ENCODE peak calls at places on chromosome 15, in ten cellular contexts. One of them, this sample, is unnamed.

GRCh38 chr15:31824009-31824408 is 206.3 kb upstream of the CHRNA7 start:
- DNase-seq in fibroblast of pulmonary artery: no peak
- DNase-seq in B cell: no peak
- DNase-seq in fibroblast of the aortic adventitia: no peak
- DNase-seq in MM.1S: no peak
- DNase-seq in astrocyte of the spinal cord: no peak
- DNase-seq in uterus: no peak
- DNase-seq in mesothelial cell of epicardium: no peak
- DNase-seq in cardiac fibroblast: no peak
- DNase-seq in epithelial cell of esophagus: no peak
- DNase-seq in this sample: no peak

GRCh38 chr15:39321977-39322376 is 258.9 kb upstream of the THBS1 start:
- DNase-seq in fibroblast of the aortic adventitia: peak
- DNase-seq in cardiac fibroblast: peak
- DNase-seq in epithelial cell of esophagus: no peak
- DNase-seq in MM.1S: no peak
- DNase-seq in mesothelial cell of epicardium: no peak
- DNase-seq in B cell: no peak
- DNase-seq in uterus: no peak
- DNase-seq in fibroblast of pulmonary artery: peak
- DNase-seq in astrocyte of the spinal cord: no peak
- DNase-seq in this sample: no peak

GRCh38 chr15:32020158-32020557 is 10.2 kb upstream of the CHRNA7 start:
- DNase-seq in MM.1S: no peak
- DNase-seq in astrocyte of the spinal cord: no peak
- DNase-seq in B cell: no peak
- DNase-seq in epithelial cell of esophagus: no peak
- DNase-seq in uterus: no peak
- DNase-seq in fibroblast of pulmonary artery: no peak
- DNase-seq in cardiac fibroblast: no peak
- DNase-seq in fibroblast of the aortic adventitia: no peak
- DNase-seq in mesothelial cell of epicardium: no peak
- DNase-seq in this sample: no peak

GRCh38 chr15:70140543-70141375 is 43.0 kb upstream of the TLE3 start:
- DNase-seq in B cell: peak
- DNase-seq in astrocyte of the spinal cord: peak
- DNase-seq in MM.1S: peak
- DNase-seq in fibroblast of the aortic adventitia: peak
- DNase-seq in uterus: no peak
- DNase-seq in fibroblast of pulmonary artery: peak
- DNase-seq in cardiac fibroblast: peak
- DNase-seq in epithelial cell of esophagus: peak
- DNase-seq in mesothelial cell of epicardium: no peak
- DNase-seq in this sample: peak

GRCh38 chr15:37124330-37124729 is 24.0 kb upstream of the MEIS2 start:
- DNase-seq in uterus: no peak
- DNase-seq in MM.1S: no peak
- DNase-seq in B cell: no peak
- DNase-seq in fibroblast of pulmonary artery: no peak
- DNase-seq in astrocyte of the spinal cord: no peak
- DNase-seq in epithelial cell of esophagus: no peak
- DNase-seq in fibroblast of the aortic adventitia: no peak
- DNase-seq in mesothelial cell of epicardium: no peak
- DNase-seq in cardiac fibroblast: no peak
- DNase-seq in this sample: no peak

GRCh38 chr15:33125883-33126535 is 68.5 kb downstream of the FMN1 start:
- DNase-seq in astrocyte of the spinal cord: no peak
- DNase-seq in B cell: no peak
- DNase-seq in epithelial cell of esophagus: no peak
- DNase-seq in mesothelial cell of epicardium: no peak
- DNase-seq in MM.1S: no peak
- DNase-seq in cardiac fibroblast: no peak
- DNase-seq in uterus: no peak
- DNase-seq in fibroblast of pulmonary artery: no peak
- DNase-seq in fibroblast of the aortic adventitia: no peak
- DNase-seq in this sample: no peak

GRCh38 chr15:92907880-92908279 is 7.8 kb downstream of the CHD2 start:
- DNase-seq in astrocyte of the spinal cord: peak
- DNase-seq in fibroblast of pulmonary artery: peak
- DNase-seq in B cell: no peak
- DNase-seq in fibroblast of the aortic adventitia: peak
- DNase-seq in MM.1S: no peak
- DNase-seq in cardiac fibroblast: peak
- DNase-seq in uterus: peak
- DNase-seq in epithelial cell of esophagus: peak
- DNase-seq in mesothelial cell of epicardium: no peak
- DNase-seq in this sample: no peak

GRCh38 chr15:93088200-93088980 is 621 bp downstream of the RGMA start:
- DNase-seq in astrocyte of the spinal cord: no peak
- DNase-seq in uterus: no peak
- DNase-seq in mesothelial cell of epicardium: no peak
- DNase-seq in fibroblast of the aortic adventitia: peak
- DNase-seq in MM.1S: peak
- DNase-seq in B cell: peak
- DNase-seq in epithelial cell of esophagus: peak
- DNase-seq in fibroblast of pulmonary artery: no peak
- DNase-seq in cardiac fibroblast: peak
- DNase-seq in this sample: peak

GRCh38 chr15:94298359-94298758 is 67.0 kb downstream of the MCTP2 start:
- DNase-seq in astrocyte of the spinal cord: peak
- DNase-seq in uterus: no peak
- DNase-seq in fibroblast of pulmonary artery: no peak
- DNase-seq in cardiac fibroblast: no peak
- DNase-seq in mesothelial cell of epicardium: no peak
- DNase-seq in B cell: no peak
- DNase-seq in epithelial cell of esophagus: no peak
- DNase-seq in fibroblast of the aortic adventitia: no peak
- DNase-seq in MM.1S: no peak
- DNase-seq in this sample: no peak

GRCh38 chr15:48566669-48567068 is 78.8 kb downstream of the FBN1 start:
- DNase-seq in fibroblast of pulmonary artery: peak
- DNase-seq in B cell: no peak
- DNase-seq in epithelial cell of esophagus: no peak
- DNase-seq in fibroblast of the aortic adventitia: peak
- DNase-seq in astrocyte of the spinal cord: peak
- DNase-seq in mesothelial cell of epicardium: no peak
- DNase-seq in MM.1S: no peak
- DNase-seq in uterus: no peak
- DNase-seq in cardiac fibroblast: peak
- DNase-seq in this sample: no peak

GRCh38 chr15:62407216-62407615 is 242.1 kb upstream of the C2CD4B start:
- DNase-seq in mesothelial cell of epicardium: no peak
- DNase-seq in astrocyte of the spinal cord: no peak
- DNase-seq in epithelial cell of esophagus: no peak
- DNase-seq in uterus: no peak
- DNase-seq in MM.1S: no peak
- DNase-seq in cardiac fibroblast: no peak
- DNase-seq in B cell: no peak
- DNase-seq in fibroblast of the aortic adventitia: no peak
- DNase-seq in fibroblast of pulmonary artery: peak
- DNase-seq in this sample: no peak

GRCh38 chr15:68672781-68673205 is 94.0 kb downstream of the CORO2B start:
- DNase-seq in fibroblast of the aortic adventitia: peak
- DNase-seq in astrocyte of the spinal cord: peak
- DNase-seq in cardiac fibroblast: peak
- DNase-seq in epithelial cell of esophagus: no peak
- DNase-seq in uterus: peak
- DNase-seq in mesothelial cell of epicardium: no peak
- DNase-seq in fibroblast of pulmonary artery: peak
- DNase-seq in B cell: no peak
- DNase-seq in MM.1S: no peak
- DNase-seq in this sample: no peak

GRCh38 chr15:58393196-58393790 is 38.5 kb upstream of the LIPC start:
- DNase-seq in MM.1S: no peak
- DNase-seq in astrocyte of the spinal cord: no peak
- DNase-seq in fibroblast of pulmonary artery: no peak
- DNase-seq in cardiac fibroblast: no peak
- DNase-seq in epithelial cell of esophagus: no peak
- DNase-seq in uterus: no peak
- DNase-seq in mesothelial cell of epicardium: no peak
- DNase-seq in fibroblast of the aortic adventitia: peak
- DNase-seq in B cell: no peak
- DNase-seq in this sample: no peak

GRCh38 chr15:29379647-29380046 is 110.0 kb upstream of the NSMCE3 start:
- DNase-seq in cardiac fibroblast: no peak
- DNase-seq in fibroblast of the aortic adventitia: no peak
- DNase-seq in epithelial cell of esophagus: no peak
- DNase-seq in mesothelial cell of epicardium: no peak
- DNase-seq in astrocyte of the spinal cord: no peak
- DNase-seq in uterus: no peak
- DNase-seq in B cell: no peak
- DNase-seq in MM.1S: no peak
- DNase-seq in fibroblast of pulmonary artery: no peak
- DNase-seq in this sample: no peak

GRCh38 chr15:84911879-84912660 is 27.6 kb downstream of the SLC28A1 start:
- DNase-seq in MM.1S: peak
- DNase-seq in fibroblast of pulmonary artery: peak
- DNase-seq in cardiac fibroblast: peak
- DNase-seq in epithelial cell of esophagus: peak
- DNase-seq in B cell: no peak
- DNase-seq in uterus: peak
- DNase-seq in astrocyte of the spinal cord: peak
- DNase-seq in mesothelial cell of epicardium: no peak
- DNase-seq in fibroblast of the aortic adventitia: peak
- DNase-seq in this sample: no peak

GRCh38 chr15:60906275-60906674 is 322.8 kb downstream of the RORA start:
- DNase-seq in epithelial cell of esophagus: no peak
- DNase-seq in astrocyte of the spinal cord: no peak
- DNase-seq in fibroblast of pulmonary artery: no peak
- DNase-seq in cardiac fibroblast: no peak
- DNase-seq in uterus: no peak
- DNase-seq in MM.1S: no peak
- DNase-seq in fibroblast of the aortic adventitia: no peak
- DNase-seq in B cell: no peak
- DNase-seq in mesothelial cell of epicardium: no peak
- DNase-seq in this sample: no peak

GRCh38 chr15:60907233-60907947 is 321.7 kb downstream of the RORA start:
- DNase-seq in astrocyte of the spinal cord: no peak
- DNase-seq in cardiac fibroblast: no peak
- DNase-seq in B cell: no peak
- DNase-seq in fibroblast of pulmonary artery: no peak
- DNase-seq in fibroblast of the aortic adventitia: no peak
- DNase-seq in uterus: no peak
- DNase-seq in mesothelial cell of epicardium: no peak
- DNase-seq in MM.1S: no peak
- DNase-seq in epithelial cell of esophagus: no peak
- DNase-seq in this sample: no peak

GRCh38 chr15:60908888-60909287 is 320.2 kb downstream of the RORA start:
- DNase-seq in cardiac fibroblast: no peak
- DNase-seq in MM.1S: no peak
- DNase-seq in uterus: no peak
- DNase-seq in mesothelial cell of epicardium: no peak
- DNase-seq in fibroblast of pulmonary artery: no peak
- DNase-seq in fibroblast of the aortic adventitia: no peak
- DNase-seq in epithelial cell of esophagus: no peak
- DNase-seq in B cell: no peak
- DNase-seq in astrocyte of the spinal cord: no peak
- DNase-seq in this sample: no peak

GRCh38 chr15:60903221-60903620 is 325.9 kb downstream of the RORA start:
- DNase-seq in uterus: no peak
- DNase-seq in mesothelial cell of epicardium: no peak
- DNase-seq in MM.1S: no peak
- DNase-seq in cardiac fibroblast: no peak
- DNase-seq in fibroblast of the aortic adventitia: no peak
- DNase-seq in astrocyte of the spinal cord: no peak
- DNase-seq in B cell: no peak
- DNase-seq in fibroblast of pulmonary artery: no peak
- DNase-seq in epithelial cell of esophagus: no peak
- DNase-seq in this sample: no peak

GRCh38 chr15:60905587-60905986 is 323.5 kb downstream of the RORA start:
- DNase-seq in epithelial cell of esophagus: peak
- DNase-seq in fibroblast of the aortic adventitia: no peak
- DNase-seq in fibroblast of pulmonary artery: no peak
- DNase-seq in cardiac fibroblast: no peak
- DNase-seq in uterus: no peak
- DNase-seq in MM.1S: peak
- DNase-seq in astrocyte of the spinal cord: no peak
- DNase-seq in mesothelial cell of epicardium: no peak
- DNase-seq in B cell: no peak
- DNase-seq in this sample: no peak
- TF ChIP-seq CTCF in epithelial cell of esophagus: peak
- TF ChIP-seq CTCF in fibroblast of the aortic adventitia: no peak
- TF ChIP-seq CTCF in fibroblast of pulmonary artery: no peak
- TF ChIP-seq CTCF in cardiac fibroblast: no peak
- TF ChIP-seq CTCF in uterus: no peak
- TF ChIP-seq CTCF in MM.1S: peak
- TF ChIP-seq CTCF in astrocyte of the spinal cord: no peak
- TF ChIP-seq CTCF in mesothelial cell of epicardium: no peak
- TF ChIP-seq CTCF in B cell: no peak
- TF ChIP-seq CTCF in this sample: no peak

GRCh38 chr15:71194286-71194685 is 79.0 kb downstream of the THSD4 start:
- DNase-seq in fibroblast of pulmonary artery: no peak
- DNase-seq in uterus: peak
- DNase-seq in MM.1S: no peak
- DNase-seq in epithelial cell of esophagus: no peak
- DNase-seq in fibroblast of the aortic adventitia: no peak
- DNase-seq in mesothelial cell of epicardium: no peak
- DNase-seq in astrocyte of the spinal cord: no peak
- DNase-seq in B cell: no peak
- DNase-seq in cardiac fibroblast: no peak
- DNase-seq in this sample: no peak
- TF ChIP-seq CTCF in fibroblast of pulmonary artery: no peak
- TF ChIP-seq CTCF in uterus: no peak
- TF ChIP-seq CTCF in MM.1S: no peak
- TF ChIP-seq CTCF in epithelial cell of esophagus: no peak
- TF ChIP-seq CTCF in fibroblast of the aortic adventitia: no peak
- TF ChIP-seq CTCF in mesothelial cell of epicardium: no peak
- TF ChIP-seq CTCF in astrocyte of the spinal cord: no peak
- TF ChIP-seq CTCF in B cell: no peak
- TF ChIP-seq CTCF in cardiac fibroblast: no peak
- TF ChIP-seq CTCF in this sample: no peak

GRCh38 chr15:43881944-43882343 is 55.1 kb downstream of the WDR76 start:
- DNase-seq in epithelial cell of esophagus: peak
- DNase-seq in fibroblast of the aortic adventitia: no peak
- DNase-seq in fibroblast of pulmonary artery: no peak
- DNase-seq in astrocyte of the spinal cord: no peak
- DNase-seq in mesothelial cell of epicardium: no peak
- DNase-seq in uterus: no peak
- DNase-seq in B cell: no peak
- DNase-seq in MM.1S: no peak
- DNase-seq in cardiac fibroblast: peak
- DNase-seq in this sample: no peak
- TF ChIP-seq CTCF in epithelial cell of esophagus: peak
- TF ChIP-seq CTCF in fibroblast of the aortic adventitia: peak
- TF ChIP-seq CTCF in fibroblast of pulmonary artery: peak
- TF ChIP-seq CTCF in astrocyte of the spinal cord: peak
- TF ChIP-seq CTCF in mesothelial cell of epicardium: no peak
- TF ChIP-seq CTCF in uterus: no peak
- TF ChIP-seq CTCF in B cell: no peak
- TF ChIP-seq CTCF in MM.1S: peak
- TF ChIP-seq CTCF in cardiac fibroblast: peak
- TF ChIP-seq CTCF in this sample: peak

DNA sequence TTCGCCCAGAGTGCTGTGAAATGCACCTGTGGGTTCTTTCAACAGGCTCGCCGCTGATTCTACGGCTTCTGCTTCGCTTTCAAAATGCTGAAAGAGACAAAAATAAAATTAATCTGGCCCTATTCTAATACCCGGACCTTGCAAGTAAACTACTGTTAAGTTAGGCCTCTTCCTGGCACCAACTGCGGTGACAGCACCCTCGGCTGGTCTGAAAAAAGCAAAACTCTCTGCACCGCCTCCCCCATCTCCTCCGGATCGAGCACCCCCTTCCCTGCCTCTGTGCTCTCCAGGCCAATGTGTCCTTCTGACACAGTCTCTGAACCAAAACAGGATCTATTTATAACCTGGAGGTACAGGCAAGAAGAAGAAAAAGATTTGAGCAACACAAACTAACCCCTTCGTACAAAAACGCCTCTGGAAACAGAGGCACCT is 1.1 kb downstream of the ATOSA start:
- DNase-seq in mesothelial cell of epicardium: no peak
- DNase-seq in fibroblast of the aortic adventitia: peak
- DNase-seq in epithelial cell of esophagus: peak
- DNase-seq in uterus: peak
- DNase-seq in astrocyte of the spinal cord: peak
- DNase-seq in fibroblast of pulmonary artery: peak
- DNase-seq in MM.1S: peak
- DNase-seq in cardiac fibroblast: peak
- DNase-seq in B cell: peak
- DNase-seq in this sample: peak
- TF ChIP-seq CTCF in mesothelial cell of epicardium: no peak
- TF ChIP-seq CTCF in fibroblast of the aortic adventitia: no peak
- TF ChIP-seq CTCF in epithelial cell of esophagus: peak
- TF ChIP-seq CTCF in uterus: no peak
- TF ChIP-seq CTCF in astrocyte of the spinal cord: peak
- TF ChIP-seq CTCF in fibroblast of pulmonary artery: peak
- TF ChIP-seq CTCF in MM.1S: peak
- TF ChIP-seq CTCF in cardiac fibroblast: no peak
- TF ChIP-seq CTCF in B cell: no peak
- TF ChIP-seq CTCF in this sample: peak